ENCODE peak calls at places on chromosomes 7 and 10, in four cellular contexts. One of them, this sample, is unnamed.

GRCh38 chr10:17676919-17677318 is 33.0 kb downstream of the STAM start:
- DNase-seq in GM12878: no peak
- DNase-seq in IMR-90: no peak
- DNase-seq in K562: no peak
- DNase-seq in this sample: no peak

GRCh38 chr7:144671429-144671828 is 164.4 kb downstream of the TPK1 start:
- DNase-seq in GM12878: no peak
- DNase-seq in IMR-90: no peak
- DNase-seq in K562: no peak
- DNase-seq in this sample: no peak

GRCh38 chr7:98278936-98279335 is 2.5 kb upstream of the BRI3 start:
- DNase-seq in GM12878: no peak
- DNase-seq in IMR-90: no peak
- DNase-seq in K562: no peak
- DNase-seq in this sample: no peak

GRCh38 chr7:36838616-36839015 is 114.3 kb upstream of the AOAH start:
- DNase-seq in GM12878: no peak
- DNase-seq in IMR-90: no peak
- DNase-seq in K562: no peak
- DNase-seq in this sample: no peak

GRCh38 chr7:75879771-75880184 is 944 bp downstream of the RHBDD2 start:
- DNase-seq in GM12878: no peak
- DNase-seq in IMR-90: peak; percentile 78
- DNase-seq in K562: no peak
- DNase-seq in this sample: no peak

GRCh38 chr10:130018253-130018652 is 54.2 kb upstream of the EBF3 start:
- DNase-seq in GM12878: no peak
- DNase-seq in IMR-90: peak; percentile 63
- DNase-seq in K562: no peak
- DNase-seq in this sample: peak; percentile 12

GRCh38 chr7:112411186-112411795 is 39.0 kb upstream of the IFRD1 start:
- DNase-seq in GM12878: no peak
- DNase-seq in IMR-90: peak; percentile 62
- DNase-seq in K562: no peak
- DNase-seq in this sample: peak; percentile 51

GRCh38 chr10:78742730-78743615 is 325.8 kb upstream of the ZMIZ1 start:
- DNase-seq in GM12878: no peak
- DNase-seq in IMR-90: no peak
- DNase-seq in K562: no peak
- DNase-seq in this sample: no peak

GRCh38 chr7:114155106-114155765 is 236.4 kb upstream of the PPP1R3A start:
- DNase-seq in GM12878: no peak
- DNase-seq in IMR-90: no peak
- DNase-seq in K562: no peak
- DNase-seq in this sample: no peak

GRCh38 chr10:73786512-73786885 is 1.1 kb downstream of the ZSWIM8 start:
- DNase-seq in GM12878: no peak
- DNase-seq in IMR-90: no peak
- DNase-seq in K562: no peak
- DNase-seq in this sample: no peak

GRCh38 chr10:49242604-49243003 is 54.4 kb upstream of the TMEM273 start:
- DNase-seq in GM12878: no peak
- DNase-seq in IMR-90: no peak
- DNase-seq in K562: no peak
- DNase-seq in this sample: no peak

GRCh38 chr10:70456164-70456563 is 14.7 kb upstream of the NODAL start:
- DNase-seq in GM12878: no peak
- DNase-seq in IMR-90: no peak
- DNase-seq in K562: no peak
- DNase-seq in this sample: no peak

GRCh38 chr10:32149257-32149955 is 93.2 kb upstream of the KIF5B start:
- DNase-seq in GM12878: peak; percentile 45
- DNase-seq in IMR-90: peak; percentile 87
- DNase-seq in K562: no peak
- DNase-seq in this sample: no peak

GRCh38 chr10:32332299-32332750 is 14.6 kb downstream of the EPC1 start:
- DNase-seq in GM12878: peak; percentile 93
- DNase-seq in IMR-90: peak; percentile 25
- DNase-seq in K562: no peak
- DNase-seq in this sample: peak; percentile 27

GRCh38 chr7:84181628-84182027 is 13.0 kb downstream of the SEMA3A start:
- DNase-seq in GM12878: no peak
- DNase-seq in IMR-90: no peak
- DNase-seq in K562: no peak
- DNase-seq in this sample: no peak

GRCh38 chr10:119541459-119542356 is 811 bp downstream of the RGS10 start:
- DNase-seq in GM12878: no peak
- DNase-seq in IMR-90: no peak
- DNase-seq in K562: peak; percentile 28
- DNase-seq in this sample: no peak

GRCh38 chr10:124527996-124528395 is 66.4 kb downstream of the LHPP start:
- DNase-seq in GM12878: no peak
- DNase-seq in IMR-90: no peak
- DNase-seq in K562: no peak
- DNase-seq in this sample: no peak

GRCh38 chr10:110268931-110269640 is 35.6 kb downstream of the SMNDC1 start:
- DNase-seq in GM12878: no peak
- DNase-seq in IMR-90: no peak
- DNase-seq in K562: no peak
- DNase-seq in this sample: no peak

GRCh38 chr10:71637305-71637704 is 82.3 kb downstream of the C10orf105 start:
- DNase-seq in GM12878: no peak
- DNase-seq in IMR-90: no peak
- DNase-seq in K562: no peak
- DNase-seq in this sample: no peak

GRCh38 chr7:51240868-51241267 is 75.7 kb downstream of the COBL start:
- DNase-seq in GM12878: no peak
- DNase-seq in IMR-90: no peak
- DNase-seq in K562: no peak
- DNase-seq in this sample: no peak

GRCh38 chr10:44105643-44106042 is 279.3 kb downstream of the CXCL12 start:
- DNase-seq in GM12878: no peak
- DNase-seq in IMR-90: no peak
- DNase-seq in K562: no peak
- DNase-seq in this sample: no peak

GRCh38 chr7:1298051-1298937 is 65.6 kb downstream of the UNCX start:
- DNase-seq in GM12878: no peak
- DNase-seq in IMR-90: no peak
- DNase-seq in K562: no peak
- DNase-seq in this sample: no peak

GRCh38 chr7:94510582-94511456 is 1.2 kb downstream of the CASD1 start:
- DNase-seq in GM12878: no peak
- DNase-seq in IMR-90: peak; percentile 2
- DNase-seq in K562: no peak
- DNase-seq in this sample: peak; percentile 54

GRCh38 chr7:2715341-2716231 is 27.6 kb downstream of the AMZ1 start:
- DNase-seq in GM12878: no peak
- DNase-seq in IMR-90: peak; percentile 57
- DNase-seq in K562: peak; percentile 36
- DNase-seq in this sample: no peak

GRCh38 chr7:148566736-148567135 is 23.8 kb upstream of the C7orf33 start:
- DNase-seq in GM12878: no peak
- DNase-seq in IMR-90: no peak
- DNase-seq in K562: no peak
- DNase-seq in this sample: no peak

GRCh38 chr7:109873296-109873695 is 1217.6 kb upstream of the LRRN3 start:
- DNase-seq in GM12878: no peak
- DNase-seq in IMR-90: no peak
- DNase-seq in K562: no peak
- DNase-seq in this sample: no peak

GRCh38 chr10:35822316-35822715 is 180.2 kb upstream of the FZD8 start:
- DNase-seq in GM12878: no peak
- DNase-seq in IMR-90: peak; percentile 54
- DNase-seq in K562: no peak
- DNase-seq in this sample: peak; percentile 33

GRCh38 chr10:97547889-97548485 is 24.6 kb upstream of the ANKRD2 start:
- DNase-seq in GM12878: no peak
- DNase-seq in IMR-90: peak; percentile 43
- DNase-seq in K562: no peak
- DNase-seq in this sample: no peak

GRCh38 chr10:66187096-66187733 is 738.6 kb upstream of the LRRTM3 start:
- DNase-seq in GM12878: no peak
- DNase-seq in IMR-90: no peak
- DNase-seq in K562: no peak
- DNase-seq in this sample: no peak

GRCh38 chr10:26455567-26456315 is 17.6 kb downstream of the APBB1IP start:
- DNase-seq in GM12878: no peak
- DNase-seq in IMR-90: no peak
- DNase-seq in K562: no peak
- DNase-seq in this sample: no peak

GRCh38 chr7:79199961-79200360 is 253.5 kb downstream of the MAGI2 start:
- DNase-seq in GM12878: no peak
- DNase-seq in IMR-90: peak; percentile 84
- DNase-seq in K562: no peak
- DNase-seq in this sample: no peak

GRCh38 chr7:26369519-26370385 is 78.1 kb downstream of the SNX10 start:
- DNase-seq in GM12878: no peak
- DNase-seq in IMR-90: peak; percentile 43
- DNase-seq in K562: peak; percentile 58
- DNase-seq in this sample: peak; percentile 43

GRCh38 chr10:75632750-75633462 is 201.5 kb downstream of the LRMDA start:
- DNase-seq in GM12878: no peak
- DNase-seq in IMR-90: no peak
- DNase-seq in K562: no peak
- DNase-seq in this sample: no peak

GRCh38 chr10:22433875-22434274 is 88.6 kb downstream of the SPAG6 start:
- DNase-seq in GM12878: no peak
- DNase-seq in IMR-90: peak; percentile 96
- DNase-seq in K562: no peak
- DNase-seq in this sample: peak; percentile 67

GRCh38 chr10:126315471-126316177 is 72.7 kb downstream of the ADAM12 start:
- DNase-seq in GM12878: no peak
- DNase-seq in IMR-90: peak; percentile 83
- DNase-seq in K562: no peak
- DNase-seq in this sample: no peak

GRCh38 chr7:155998766-155999630 is 186.7 kb upstream of the SHH start:
- DNase-seq in GM12878: no peak
- DNase-seq in IMR-90: no peak
- DNase-seq in K562: no peak
- DNase-seq in this sample: no peak

GRCh38 chr7:155999631-156000489 is 187.6 kb upstream of the SHH start:
- DNase-seq in GM12878: no peak
- DNase-seq in IMR-90: no peak
- DNase-seq in K562: no peak
- DNase-seq in this sample: no peak

GRCh38 chr7:155996718-155997059 is 184.4 kb upstream of the SHH start:
- DNase-seq in GM12878: no peak
- DNase-seq in IMR-90: no peak
- DNase-seq in K562: no peak
- DNase-seq in this sample: no peak

GRCh38 chr7:155997431-155998327 is 185.4 kb upstream of the SHH start:
- DNase-seq in GM12878: no peak
- DNase-seq in IMR-90: no peak
- DNase-seq in K562: no peak
- DNase-seq in this sample: no peak

GRCh38 chr7:155998328-155998691 is 186.0 kb upstream of the SHH start:
- DNase-seq in GM12878: no peak
- DNase-seq in IMR-90: no peak
- DNase-seq in K562: no peak
- DNase-seq in this sample: no peak
- TF ChIP-seq SMC3 in GM12878: no peak
- TF ChIP-seq SMC3 in IMR-90: no peak
- TF ChIP-seq SMC3 in K562: no peak
- TF ChIP-seq SMC3 in this sample: no peak

DNA sequence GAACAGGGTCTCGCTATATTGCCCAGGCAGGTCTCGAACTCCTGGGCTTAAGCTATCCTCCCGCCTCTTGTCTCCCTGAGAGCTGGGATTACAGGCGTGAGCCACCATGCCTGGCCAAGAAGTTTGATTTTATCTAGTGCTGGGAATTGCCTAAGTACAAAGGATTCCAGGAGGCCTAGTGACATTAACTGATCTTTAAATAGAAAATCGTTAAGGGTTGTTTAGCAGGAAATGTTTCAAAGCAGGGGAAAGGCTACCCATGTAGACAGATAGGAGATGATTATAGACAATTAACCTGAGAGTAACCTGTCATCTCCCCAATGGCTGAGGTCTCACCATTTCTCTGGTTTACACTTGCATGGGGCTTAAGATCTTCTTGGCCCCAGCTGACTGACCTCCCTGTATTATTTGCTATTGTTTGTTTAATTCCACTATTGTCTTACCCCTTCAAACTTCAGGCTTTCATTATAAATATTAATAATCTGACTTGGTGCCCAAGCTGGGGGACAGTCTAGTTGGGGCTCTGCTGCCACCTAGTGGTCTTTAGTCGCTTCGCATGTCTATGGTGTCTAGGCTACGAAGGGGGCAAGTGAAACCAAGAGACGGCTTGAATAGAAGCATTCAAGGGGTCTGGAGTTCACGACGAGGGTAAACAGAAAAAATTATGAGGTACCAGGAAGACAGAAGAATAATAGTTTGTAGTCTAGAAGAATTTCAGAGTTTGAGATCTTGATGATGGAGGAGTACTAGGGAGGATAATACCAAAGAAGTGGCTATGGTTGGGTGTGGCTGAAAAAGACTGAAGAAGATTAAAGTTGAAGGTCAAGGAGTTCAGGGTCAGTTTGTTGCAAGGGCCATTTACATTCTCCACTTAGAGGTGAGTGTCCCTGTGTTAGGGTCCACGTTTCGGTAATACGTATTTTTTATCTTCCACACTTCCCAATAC is 40.4 kb upstream of the BPGM start:
- DNase-seq in GM12878: no peak
- DNase-seq in IMR-90: peak; percentile 67
- DNase-seq in K562: peak; percentile 87
- DNase-seq in this sample: peak; percentile 81
- TF ChIP-seq ELK1 in GM12878: no peak
- TF ChIP-seq ELK1 in IMR-90: no peak
- TF ChIP-seq ELK1 in K562: no peak
- TF ChIP-seq ELK1 in this sample: no peak

DNA sequence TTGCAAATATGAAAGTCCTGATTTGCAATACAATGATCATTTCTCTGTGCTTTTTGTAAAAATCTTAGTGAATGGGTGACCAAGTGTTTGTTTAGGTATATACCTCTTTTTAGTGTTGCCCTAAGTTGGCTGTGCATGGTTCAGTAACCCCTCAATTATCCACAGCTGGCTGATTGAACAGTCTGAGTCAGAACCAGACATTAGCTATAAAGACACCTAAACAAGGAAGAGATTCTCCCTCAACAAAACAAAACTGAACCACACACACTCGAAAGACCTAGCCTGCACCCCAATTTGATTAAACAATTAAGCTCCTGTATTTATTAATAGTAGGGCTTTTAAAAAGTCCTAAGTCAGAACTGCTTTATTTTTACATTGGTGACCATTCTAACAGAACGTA is 2.8 kb downstream of the RSBN1L start:
- DNase-seq in GM12878: peak; percentile 67
- DNase-seq in IMR-90: no peak
- DNase-seq in K562: no peak
- DNase-seq in this sample: no peak
- TF ChIP-seq SMC3 in GM12878: no peak
- TF ChIP-seq SMC3 in IMR-90: no peak
- TF ChIP-seq SMC3 in K562: no peak
- TF ChIP-seq SMC3 in this sample: no peak

GRCh38 chr7:31160956-31161355 is 108.8 kb downstream of the ADCYAP1R1 start:
- DNase-seq in GM12878: no peak
- DNase-seq in IMR-90: no peak
- DNase-seq in K562: no peak
- DNase-seq in this sample: no peak
- TF ChIP-seq ELK1 in GM12878: no peak
- TF ChIP-seq ELK1 in IMR-90: no peak
- TF ChIP-seq ELK1 in K562: no peak
- TF ChIP-seq ELK1 in this sample: no peak